ENCODE peak calls at places on chromosomes 5 and 9, in eight cellular contexts. J is heart left ventricle; T is CD8-positive, alpha-beta T cell; U is HCT116; L is left ventricle myocardium inferior; D is DND-41; P is GM06990; A is fibroblast of the aortic adventitia. C is an unnamed sample.

GRCh38 chr5:73354406-73354805 is 94.2 kb downstream of the FOXD1 start:
- DNase-seq in J (no peak), T (no peak), U (no peak), L (no peak), D (no peak), P (no peak), A (peak), C (no peak)

GRCh38 chr5:150389759-150390256 is 22.9 kb downstream of the CD74 start:
- DNase-seq in J (no peak), T (no peak), U (no peak), L (no peak), D (no peak), P (no peak), A (no peak), C (no peak)

GRCh38 chr5:53246042-53246836 is 136.7 kb upstream of the MOCS2 start:
- DNase-seq in J (no peak), T (no peak), U (no peak), L (no peak), D (no peak), P (no peak), A (peak), C (peak)

GRCh38 chr5:107864793-107865192 is 194.1 kb upstream of the EFNA5 start:
- DNase-seq in J (no peak), T (no peak), U (no peak), L (no peak), D (no peak), P (no peak), A (peak), C (peak)

GRCh38 chr5:16579142-16579541 is 37.7 kb downstream of the RETREG1 start:
- DNase-seq in J (peak), T (no peak), U (no peak), L (peak), D (no peak), P (no peak), A (no peak), C (no peak)

GRCh38 chr5:1295650-1296037 is 776 bp upstream of the TERT start:
- DNase-seq in J (no peak), T (no peak), U (no peak), L (peak), D (no peak), P (no peak), A (no peak), C (no peak)

GRCh38 chr5:67934976-67935375 is 280.6 kb upstream of the PIK3R1 start:
- DNase-seq in J (no peak), T (no peak), U (no peak), L (no peak), D (no peak), P (no peak), A (no peak), C (no peak)

GRCh38 chr9:23322392-23322791 is 503.6 kb downstream of the ELAVL2 start:
- DNase-seq in J (no peak), T (no peak), U (no peak), L (no peak), D (no peak), P (no peak), A (peak), C (no peak)

GRCh38 chr5:159581502-159582249 is 251.4 kb upstream of the IL12B start:
- DNase-seq in J (no peak), T (no peak), U (peak), L (no peak), D (no peak), P (no peak), A (peak), C (peak)

GRCh38 chr5:94870496-94871214 is 252.2 kb downstream of the SLF1 start:
- DNase-seq in J (no peak), T (no peak), U (no peak), L (no peak), D (no peak), P (no peak), A (no peak), C (no peak)

GRCh38 chr5:59086024-59086423 is 503.1 kb downstream of the RAB3C start:
- DNase-seq in J (no peak), T (no peak), U (no peak), L (no peak), D (no peak), P (no peak), A (no peak), C (no peak)

GRCh38 chr9:134896834-134897583 is 16.4 kb downstream of the FCN2 start:
- DNase-seq in J (no peak), T (no peak), U (no peak), L (no peak), D (no peak), P (no peak), A (no peak), C (no peak)

GRCh38 chr5:32027717-32028321 is 146.3 kb downstream of the GOLPH3 start:
- DNase-seq in J (peak), T (no peak), U (peak), L (peak), D (no peak), P (no peak), A (peak), C (peak)

GRCh38 chr5:145946112-145946861 is 9.9 kb downstream of the SH3RF2 start:
- DNase-seq in J (peak), T (no peak), U (peak), L (peak), D (no peak), P (peak), A (peak), C (peak)

GRCh38 chr5:128252196-128252595 is 168.6 kb downstream of the SLC12A2 start:
- DNase-seq in J (no peak), T (no peak), U (no peak), L (no peak), D (no peak), P (no peak), A (no peak), C (peak)

GRCh38 chr5:39370555-39371366 is 6.5 kb upstream of the C9 start:
- DNase-seq in J (no peak), T (no peak), U (no peak), L (no peak), D (no peak), P (no peak), A (no peak), C (no peak)

GRCh38 chr5:61262080-61262479 is 70.0 kb upstream of the ZSWIM6 start:
- DNase-seq in J (no peak), T (no peak), U (no peak), L (no peak), D (no peak), P (no peak), A (no peak), C (no peak)

GRCh38 chr5:142906863-142907671 is 136.9 kb downstream of the ARHGAP26 start:
- DNase-seq in J (peak), T (no peak), U (no peak), L (peak), D (no peak), P (no peak), A (no peak), C (peak)

GRCh38 chr5:169893010-169893409 is 87.3 kb downstream of the INSYN2B start:
- DNase-seq in J (no peak), T (no peak), U (no peak), L (no peak), D (no peak), P (no peak), A (peak), C (no peak)

GRCh38 chr9:92983984-92984589 is 36.8 kb downstream of the FGD3 start:
- DNase-seq in J (no peak), T (no peak), U (peak), L (no peak), D (peak), P (no peak), A (peak), C (peak)
- TF ChIP-seq CTCF in J (no peak), T (no peak), U (no peak), L (no peak), D (no peak), P (no peak), A (no peak), C (no peak)

GRCh38 chr9:132410642-132411041 is 631 bp downstream of the CFAP77 start:
- DNase-seq in J (no peak), T (no peak), U (no peak), L (no peak), D (no peak), P (no peak), A (no peak), C (no peak)
- H3K4me3 ChIP-seq in J (peak), T (peak), U (peak), L (peak), D (no peak), P (peak), A (peak), C (peak)

DNA sequence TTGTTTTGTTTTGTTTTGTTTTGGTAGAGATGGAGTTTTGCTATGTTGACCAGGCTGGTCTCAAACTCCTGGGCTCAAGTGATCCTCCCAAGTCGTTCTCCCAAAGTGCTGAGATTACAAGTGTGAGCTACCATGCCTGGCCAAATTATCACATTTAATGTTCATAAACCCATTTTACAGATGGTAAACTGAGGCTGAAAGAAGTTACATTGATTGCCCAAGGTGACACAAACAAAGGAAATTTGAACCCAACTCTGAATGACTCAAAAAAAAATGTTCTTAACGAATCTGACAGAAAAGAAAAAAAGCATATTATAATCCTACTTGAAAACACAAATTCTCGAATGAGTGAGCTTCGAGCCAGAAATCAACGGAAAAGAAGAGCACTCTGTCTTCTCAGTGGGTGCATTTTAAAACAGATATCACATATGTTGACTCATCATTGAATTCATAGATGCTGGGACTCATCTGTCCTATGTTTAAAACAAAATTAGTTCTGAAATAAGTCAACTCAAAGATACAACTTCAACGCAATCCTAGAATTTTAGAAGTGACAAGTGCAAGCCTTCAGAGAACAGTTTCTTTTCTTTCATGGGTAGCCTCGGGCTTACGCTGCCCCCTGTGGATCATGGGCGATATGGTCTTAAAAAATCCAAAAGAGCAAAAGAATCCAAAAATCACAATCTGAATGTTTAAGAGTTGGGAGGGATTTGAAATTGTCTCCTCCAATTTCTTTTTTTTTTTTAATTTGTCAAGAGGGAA is 28.4 kb downstream of the TIMD4 start:
- DNase-seq in J (no peak), T (peak), U (peak), L (no peak), D (peak), P (no peak), A (no peak), C (no peak)
- TF ChIP-seq CTCF in J (peak), T (peak), U (peak), L (peak), D (peak), P (peak), A (peak), C (no peak)

GRCh38 chr5:9198399-9198798 is 347.5 kb downstream of the SEMA5A start:
- DNase-seq in J (no peak), T (no peak), U (no peak), L (no peak), D (no peak), P (no peak), A (peak), C (peak)

GRCh38 chr5:9194509-9194908 is 351.4 kb downstream of the SEMA5A start:
- DNase-seq in J (no peak), T (no peak), U (no peak), L (no peak), D (no peak), P (no peak), A (peak), C (peak)

GRCh38 chr5:9201011-9201410 is 344.9 kb downstream of the SEMA5A start:
- DNase-seq in J (no peak), T (no peak), U (no peak), L (no peak), D (no peak), P (no peak), A (no peak), C (peak)

GRCh38 chr5:9196403-9197224 is 349.3 kb downstream of the SEMA5A start:
- DNase-seq in J (no peak), T (no peak), U (no peak), L (no peak), D (no peak), P (no peak), A (peak), C (peak)

GRCh38 chr5:9197881-9198260 is 348.0 kb downstream of the SEMA5A start:
- DNase-seq in J (no peak), T (no peak), U (no peak), L (no peak), D (no peak), P (peak), A (no peak), C (peak)
- H3K4me3 ChIP-seq in J (no peak), T (no peak), U (no peak), L (no peak), D (no peak), P (no peak), A (no peak), C (no peak)

GRCh38 chr9:86097510-86098224 is 1.7 kb downstream of the GOLM1 start:
- DNase-seq in J (no peak), T (no peak), U (no peak), L (no peak), D (no peak), P (no peak), A (no peak), C (no peak)

GRCh38 chr9:86096382-86096781 is 3.0 kb downstream of the GOLM1 start:
- DNase-seq in J (no peak), T (no peak), U (no peak), L (no peak), D (no peak), P (no peak), A (peak), C (peak)

GRCh38 chr9:86099695-86100364 is 472 bp upstream of the GOLM1 start:
- DNase-seq in J (peak), T (no peak), U (peak), L (peak), D (no peak), P (no peak), A (peak), C (peak)

GRCh38 chr9:86102626-86103025 is 3.3 kb upstream of the GOLM1 start:
- DNase-seq in J (no peak), T (no peak), U (no peak), L (no peak), D (no peak), P (no peak), A (no peak), C (no peak)

GRCh38 chr9:86098793-86099694 is at the start of gene GOLM1:
- DNase-seq in J (peak), T (no peak), U (no peak), L (peak), D (no peak), P (peak), A (peak), C (peak)
- TF ChIP-seq CTCF in J (peak), T (no peak), U (no peak), L (no peak), D (no peak), P (no peak), A (peak), C (no peak)

GRCh38 chr9:78131969-78132687 is 100.5 kb upstream of the GNAQ start:
- DNase-seq in J (no peak), T (no peak), U (no peak), L (no peak), D (no peak), P (no peak), A (no peak), C (peak)
- H3K4me3 ChIP-seq in J (no peak), T (peak), U (no peak), L (peak), D (no peak), P (no peak), A (peak), C (no peak)

GRCh38 chr9:99190597-99191283 is 31.0 kb downstream of the ALG2 start:
- DNase-seq in J (no peak), T (no peak), U (no peak), L (no peak), D (no peak), P (no peak), A (no peak), C (no peak)

GRCh38 chr9:99193466-99193821 is 28.3 kb downstream of the ALG2 start:
- DNase-seq in J (no peak), T (no peak), U (no peak), L (no peak), D (no peak), P (no peak), A (no peak), C (no peak)

GRCh38 chr9:99189186-99189585 is 32.6 kb downstream of the ALG2 start:
- DNase-seq in J (no peak), T (no peak), U (no peak), L (no peak), D (no peak), P (no peak), A (no peak), C (no peak)

GRCh38 chr9:99189887-99190596 is 31.7 kb downstream of the ALG2 start:
- DNase-seq in J (no peak), T (no peak), U (no peak), L (no peak), D (no peak), P (no peak), A (no peak), C (peak)

GRCh38 chr9:99192786-99193465 is 28.8 kb downstream of the ALG2 start:
- DNase-seq in J (no peak), T (no peak), U (no peak), L (no peak), D (no peak), P (no peak), A (peak), C (peak)
- TF ChIP-seq CTCF in J (no peak), T (no peak), U (no peak), L (no peak), D (peak), P (no peak), A (peak), C (peak)

DNA sequence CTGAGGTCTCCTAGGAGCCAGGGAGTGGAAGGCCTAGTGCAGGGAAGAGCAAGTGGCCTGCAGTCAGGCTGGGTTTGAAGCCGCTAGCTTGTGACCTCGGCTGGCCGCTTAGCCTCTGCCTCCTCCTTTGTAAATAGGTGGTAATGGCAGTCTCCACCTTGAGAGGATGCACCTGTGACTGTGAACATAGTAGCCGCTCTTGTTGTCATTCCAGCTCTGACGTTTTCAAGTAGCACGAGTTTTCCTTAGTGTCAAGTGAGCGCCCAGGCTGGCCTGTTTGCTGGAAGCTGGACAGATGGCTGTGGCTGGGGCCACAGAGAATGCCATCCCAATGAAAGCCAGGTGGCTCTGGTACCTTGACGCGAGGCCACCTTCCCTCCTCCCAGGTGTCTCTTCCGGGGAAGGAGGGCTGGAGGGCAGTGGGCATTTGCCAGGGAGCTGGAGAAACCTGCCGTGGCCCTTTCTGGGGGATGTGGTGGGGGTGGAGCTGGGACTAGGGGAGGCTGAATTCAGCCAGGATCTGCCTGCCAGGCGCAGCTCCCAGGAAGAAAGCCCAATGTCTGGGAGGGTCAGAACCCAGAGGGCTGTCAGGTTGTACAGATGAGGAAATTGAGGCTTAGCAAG is 2.5 kb downstream of the ASS1 start:
- DNase-seq in J (no peak), T (no peak), U (no peak), L (no peak), D (no peak), P (no peak), A (no peak), C (no peak)
- H3K4me3 ChIP-seq in J (no peak), T (no peak), U (no peak), L (peak), D (no peak), P (no peak), A (no peak), C (no peak)

C was measured in choroid plexus epithelial cell.